ENCODE peak calls at places on chromosomes 1 and 21, in four cellular contexts. V, Y, O and X are unnamed samples.

GRCh38 chr1:81915937-81916336 is 115.2 kb downstream of the ADGRL2 start:
- DNase-seq in O (no peak), Y (no peak), V (no peak), X (no peak)

GRCh38 chr1:26079960-26080814 is 12.8 kb upstream of the TRIM63 start:
- DNase-seq in O (no peak), V (no peak), Y (no peak), X (peak)

GRCh38 chr1:245880754-245881403 is 626.2 kb downstream of the SMYD3 start:
- DNase-seq in O (peak), V (no peak), Y (peak), X (peak)

GRCh38 chr1:150622219-150622975 is 7.0 kb downstream of the ENSA start:
- DNase-seq in Y (no peak), V (no peak), O (no peak), X (no peak)

GRCh38 chr1:111369177-111369576 is 58.4 kb downstream of the OVGP1 start:
- DNase-seq in V (no peak), Y (no peak), O (no peak), X (no peak)

GRCh38 chr1:201265771-201266170 is 17.5 kb upstream of the PKP1 start:
- DNase-seq in V (no peak), Y (peak), O (peak), X (peak)

GRCh38 chr1:244221961-244222360 is 170.9 kb downstream of the ZBTB18 start:
- DNase-seq in Y (peak), V (no peak), O (no peak), X (no peak)

GRCh38 chr1:228683428-228683827 is 51.9 kb upstream of the RHOU start:
- DNase-seq in O (no peak), V (no peak), Y (no peak), X (no peak)

GRCh38 chr1:196897158-196897828 is 9.4 kb downstream of the CFHR4 start:
- DNase-seq in Y (no peak), V (peak), O (no peak), X (no peak)

GRCh38 chr21:25441835-25442234 is 165.4 kb downstream of the MRPL39 start:
- DNase-seq in O (no peak), Y (no peak), V (no peak), X (no peak)

GRCh38 chr1:19336543-19336942 is 24.4 kb downstream of the SLC66A1 start:
- DNase-seq in O (no peak), V (no peak), Y (peak), X (peak)

GRCh38 chr1:210800301-210800700 is 333.6 kb downstream of the KCNH1 start:
- DNase-seq in Y (no peak), V (no peak), O (no peak), X (peak)

GRCh38 chr1:183544598-183545297 is 45.5 kb downstream of the NCF2 start:
- DNase-seq in O (no peak), V (no peak), Y (no peak), X (no peak)

GRCh38 chr1:205313681-205314308 is 7.8 kb downstream of the NUAK2 start:
- DNase-seq in O (peak), V (peak), Y (peak), X (peak)

GRCh38 chr1:204178487-204179281 is 12.5 kb upstream of the REN start:
- DNase-seq in V (no peak), O (no peak), Y (no peak), X (no peak)

GRCh38 chr1:245370905-245371581 is 216.3 kb downstream of the KIF26B start:
- DNase-seq in Y (no peak), V (no peak), O (no peak), X (no peak)

GRCh38 chr1:2351723-2352122 is 39.6 kb downstream of the MORN1 start:
- DNase-seq in Y (no peak), O (no peak), V (no peak), X (no peak)

GRCh38 chr1:89781494-89782126 is 39.2 kb upstream of the LRRC8D start:
- DNase-seq in Y (no peak), O (no peak), V (no peak), X (no peak)

GRCh38 chr1:77889240-77889637 is 815 bp downstream of the NEXN start:
- DNase-seq in V (no peak), Y (peak), O (peak), X (peak)

GRCh38 chr1:187854457-187854856 is 1025.7 kb downstream of the PLA2G4A start:
- DNase-seq in O (no peak), V (no peak), Y (no peak), X (no peak)

GRCh38 chr1:101112051-101112770 is 86.6 kb upstream of the DPH5 start:
- DNase-seq in V (no peak), O (no peak), Y (no peak), X (no peak)

GRCh38 chr1:65772607-65773006 is 20.1 kb upstream of the PDE4B start:
- DNase-seq in Y (peak), O (no peak), V (no peak), X (no peak)

GRCh38 chr1:46772571-46772970 is 26.3 kb upstream of the CYP4B1 start:
- DNase-seq in V (no peak), O (no peak), Y (no peak), X (no peak)

GRCh38 chr1:207833381-207833780 is 77.5 kb downstream of the CD34 start:
- DNase-seq in Y (no peak), O (no peak), V (no peak), X (no peak)

GRCh38 chr1:228174482-228175315 is 9.1 kb downstream of the IBA57 start:
- DNase-seq in V (peak), O (no peak), Y (no peak), X (peak)

GRCh38 chr1:247491328-247491727 is 33.4 kb upstream of the OR2B11 start:
- DNase-seq in O (no peak), Y (no peak), V (no peak), X (peak)

GRCh38 chr1:28171246-28171645 is 5.2 kb downstream of the PTAFR start:
- DNase-seq in V (no peak), O (no peak), Y (no peak), X (no peak)

GRCh38 chr21:25487046-25487594 is 120.2 kb downstream of the MRPL39 start:
- DNase-seq in Y (no peak), V (no peak), O (no peak), X (peak)

GRCh38 chr1:173477286-173478098 is at the start of gene PRDX6:
- DNase-seq in V (peak), Y (peak), O (peak), X (peak)

GRCh38 chr21:16113052-16113715 is 383.4 kb downstream of the USP25 start:
- DNase-seq in V (no peak), O (peak), Y (peak), X (peak)

GRCh38 chr1:96756789-96757188 is 35.2 kb downstream of the PTBP2 start:
- DNase-seq in V (no peak), Y (no peak), O (no peak), X (no peak)

GRCh38 chr1:77370588-77371306 is 88.9 kb downstream of the AK5 start:
- DNase-seq in Y (peak), O (peak), V (no peak), X (no peak)

GRCh38 chr1:32984829-32985310 is 20.3 kb upstream of the RNF19B start:
- DNase-seq in Y (no peak), O (no peak), V (no peak), X (no peak)

GRCh38 chr1:21935891-21936365 is 1.2 kb downstream of the HSPG2 start:
- DNase-seq in O (peak), V (no peak), Y (no peak), X (no peak)
- H3K4ac ChIP-seq in O (peak), V (no peak), Y (peak), X (peak)

GRCh38 chr1:194787001-194787400 is 1600.6 kb upstream of the B3GALT2 start:
- DNase-seq in Y (no peak), V (no peak), O (no peak), X (no peak)

GRCh38 chr1:194786027-194786426 is 1599.6 kb upstream of the B3GALT2 start:
- DNase-seq in V (no peak), Y (no peak), O (no peak), X (no peak)
- H3K4me3 ChIP-seq in V (no peak), Y (no peak), O (no peak), X (no peak)

DNA sequence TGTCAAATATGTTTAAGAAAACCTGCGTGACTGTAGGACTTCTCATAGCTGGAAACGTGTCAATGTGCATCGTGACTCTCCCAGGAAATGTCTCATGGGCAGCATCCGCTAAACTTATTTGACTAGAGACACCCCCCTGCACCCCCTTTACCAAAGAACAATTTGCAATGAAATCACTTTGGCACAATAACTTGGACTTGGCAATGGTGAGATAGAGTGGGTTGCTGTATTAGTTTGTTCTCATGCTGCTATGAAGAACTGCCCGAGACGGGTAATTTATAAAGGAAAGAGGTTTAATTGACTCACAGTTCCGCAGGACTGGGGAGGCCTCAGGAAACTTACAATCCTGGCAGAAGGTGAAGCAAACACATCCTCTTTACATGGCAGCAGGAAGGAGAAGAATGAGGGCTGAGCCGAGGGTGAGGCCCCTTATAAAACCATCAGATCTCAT is 13.8 kb downstream of the CLDN14 start:
- DNase-seq in V (no peak), Y (peak), O (no peak), X (no peak)
- H2AFZ ChIP-seq in V (no peak), Y (no peak), O (no peak), X (no peak)

DNA sequence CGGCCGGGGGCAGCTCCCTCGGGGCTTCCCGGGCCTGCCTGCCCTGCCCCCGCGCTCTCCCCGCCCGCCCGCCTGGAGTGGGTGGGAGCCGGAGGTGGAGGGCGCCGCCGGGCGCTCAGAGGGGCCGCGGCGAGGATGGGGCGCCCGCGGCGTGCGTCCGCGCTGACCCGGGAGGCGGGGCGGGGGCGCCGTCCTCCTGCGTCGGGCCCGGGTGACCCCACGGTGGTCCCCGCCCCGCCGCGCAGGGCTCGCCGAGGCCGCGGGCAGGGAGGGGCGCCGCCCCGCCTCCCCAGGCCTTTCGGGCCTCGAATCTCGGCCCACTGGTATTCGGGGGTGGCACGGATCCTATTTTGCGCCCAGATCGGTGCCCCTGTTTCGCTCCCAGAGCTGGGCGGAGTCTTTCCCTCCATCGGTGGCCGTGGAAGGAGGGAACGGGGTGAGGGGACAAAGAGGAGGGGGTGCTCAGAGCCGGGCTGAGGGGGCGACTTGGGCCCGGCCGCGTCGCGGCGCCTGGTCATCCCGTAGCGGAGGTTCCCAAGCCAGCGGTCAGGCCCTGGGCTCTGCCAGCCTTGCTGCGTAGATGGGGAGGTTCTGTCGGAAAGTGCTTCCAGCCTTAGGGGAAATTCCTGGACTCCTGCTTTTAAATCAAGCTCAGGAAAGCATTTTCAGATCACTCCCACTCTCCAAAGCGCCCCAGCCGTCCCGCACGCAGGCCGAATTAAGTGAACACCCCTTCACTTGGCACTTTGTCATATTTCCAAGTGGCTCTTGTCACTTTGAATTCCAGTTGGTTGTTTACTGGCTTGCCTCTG is 546 bp downstream of the PATJ start:
- DNase-seq in O (peak), V (peak), Y (peak), X (peak)
- H3K4ac ChIP-seq in O (no peak), V (no peak), Y (peak), X (peak)

GRCh38 chr1:217009376-217009775 is 286.1 kb upstream of the ESRRG start:
- DNase-seq in Y (no peak), V (no peak), O (no peak), X (no peak)
- H3K4me3 ChIP-seq in Y (no peak), V (no peak), O (no peak), X (no peak)

DNA sequence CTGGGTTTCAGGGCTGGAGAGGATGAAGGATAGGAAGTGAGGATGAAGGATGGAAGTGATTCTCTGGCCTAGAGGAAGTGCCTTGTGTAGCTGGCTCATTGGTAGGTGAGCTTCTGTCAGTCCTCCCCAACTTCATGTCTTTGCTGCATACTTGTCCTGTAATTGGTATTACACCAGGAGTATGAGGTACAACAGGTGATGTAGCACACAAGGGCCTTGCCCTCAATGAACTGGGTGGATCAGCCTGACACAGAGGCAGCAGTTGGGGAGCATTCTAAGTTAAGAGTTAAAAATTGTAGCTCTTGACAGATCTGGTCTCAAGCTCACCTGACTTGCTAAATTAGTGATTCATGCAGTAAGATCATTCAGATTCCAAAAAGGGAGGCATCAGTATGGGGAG is 37.9 kb upstream of the CACNA1E start:
- DNase-seq in O (no peak), Y (no peak), V (no peak), X (no peak)
- H2AFZ ChIP-seq in O (no peak), Y (no peak), V (no peak), X (no peak)

GRCh38 chr1:8217011-8217711 is 100.8 kb upstream of the SLC45A1 start:
- DNase-seq in V (peak), Y (no peak), O (peak), X (no peak)
- H3K4ac ChIP-seq in V (no peak), Y (peak), O (peak), X (peak)

GRCh38 chr1:167924553-167925223 is 10.8 kb upstream of the ADCY10 start:
- DNase-seq in Y (no peak), V (no peak), O (no peak), X (no peak)
- H3K4me3 ChIP-seq in Y (no peak), V (no peak), O (no peak), X (no peak)